ENCODE peak calls at places on chromosome 10, in ten cellular contexts. One of them, this sample, is unnamed.

GRCh38 chr10:26737730-26738129 is 40.2 kb downstream of the PDSS1 start:
- DNase-seq in neuronal stem cell: no peak
- DNase-seq in CD4-positive, CD25-positive, alpha-beta regulatory T cell: peak
- DNase-seq in Calu3: no peak
- DNase-seq in T-helper 9 cell: no peak
- DNase-seq in EL: no peak
- DNase-seq in amygdala: no peak
- DNase-seq in stimulated activated CD8-positive, alpha-beta memory T cell treated with anti-CD3 and anti-CD28 coated beads, Interleukin-7, amount 100 ng/mL, for 48 hours: no peak
- DNase-seq in GM12891: peak
- DNase-seq in fibroblast of mammary gland: peak
- DNase-seq in this sample: no peak

GRCh38 chr10:97714401-97715258 is 1.1 kb downstream of the MARVELD1 start:
- DNase-seq in fibroblast of mammary gland: peak
- DNase-seq in T-helper 9 cell: no peak
- DNase-seq in Calu3: no peak
- DNase-seq in GM12891: peak
- DNase-seq in neuronal stem cell: no peak
- DNase-seq in CD4-positive, CD25-positive, alpha-beta regulatory T cell: no peak
- DNase-seq in EL: peak
- DNase-seq in stimulated activated CD8-positive, alpha-beta memory T cell treated with anti-CD3 and anti-CD28 coated beads, Interleukin-7, amount 100 ng/mL, for 48 hours: peak
- DNase-seq in amygdala: peak
- DNase-seq in this sample: peak

GRCh38 chr10:74988787-74989574 is 122.5 kb upstream of the SAMD8 start:
- DNase-seq in GM12891: no peak
- DNase-seq in fibroblast of mammary gland: no peak
- DNase-seq in amygdala: no peak
- DNase-seq in neuronal stem cell: no peak
- DNase-seq in CD4-positive, CD25-positive, alpha-beta regulatory T cell: no peak
- DNase-seq in Calu3: no peak
- DNase-seq in T-helper 9 cell: no peak
- DNase-seq in EL: no peak
- DNase-seq in stimulated activated CD8-positive, alpha-beta memory T cell treated with anti-CD3 and anti-CD28 coated beads, Interleukin-7, amount 100 ng/mL, for 48 hours: no peak
- DNase-seq in this sample: no peak

GRCh38 chr10:62374862-62375710 is 917 bp downstream of the ZNF365 start:
- DNase-seq in GM12891: no peak
- DNase-seq in neuronal stem cell: no peak
- DNase-seq in stimulated activated CD8-positive, alpha-beta memory T cell treated with anti-CD3 and anti-CD28 coated beads, Interleukin-7, amount 100 ng/mL, for 48 hours: no peak
- DNase-seq in Calu3: peak
- DNase-seq in amygdala: peak
- DNase-seq in CD4-positive, CD25-positive, alpha-beta regulatory T cell: peak
- DNase-seq in T-helper 9 cell: no peak
- DNase-seq in fibroblast of mammary gland: peak
- DNase-seq in EL: peak
- DNase-seq in this sample: no peak

GRCh38 chr10:12409613-12410012 is 60.3 kb downstream of the CAMK1D start:
- DNase-seq in amygdala: no peak
- DNase-seq in GM12891: no peak
- DNase-seq in T-helper 9 cell: no peak
- DNase-seq in stimulated activated CD8-positive, alpha-beta memory T cell treated with anti-CD3 and anti-CD28 coated beads, Interleukin-7, amount 100 ng/mL, for 48 hours: no peak
- DNase-seq in CD4-positive, CD25-positive, alpha-beta regulatory T cell: no peak
- DNase-seq in EL: no peak
- DNase-seq in Calu3: no peak
- DNase-seq in neuronal stem cell: no peak
- DNase-seq in fibroblast of mammary gland: no peak
- DNase-seq in this sample: no peak

GRCh38 chr10:78956391-78956790 is 112.4 kb upstream of the ZMIZ1 start:
- DNase-seq in GM12891: no peak
- DNase-seq in fibroblast of mammary gland: no peak
- DNase-seq in Calu3: no peak
- DNase-seq in neuronal stem cell: no peak
- DNase-seq in CD4-positive, CD25-positive, alpha-beta regulatory T cell: no peak
- DNase-seq in EL: no peak
- DNase-seq in amygdala: no peak
- DNase-seq in stimulated activated CD8-positive, alpha-beta memory T cell treated with anti-CD3 and anti-CD28 coated beads, Interleukin-7, amount 100 ng/mL, for 48 hours: no peak
- DNase-seq in T-helper 9 cell: no peak
- DNase-seq in this sample: no peak

GRCh38 chr10:63520463-63521388 is 475 bp upstream of the REEP3 start:
- DNase-seq in neuronal stem cell: peak
- DNase-seq in EL: peak
- DNase-seq in amygdala: peak
- DNase-seq in stimulated activated CD8-positive, alpha-beta memory T cell treated with anti-CD3 and anti-CD28 coated beads, Interleukin-7, amount 100 ng/mL, for 48 hours: peak
- DNase-seq in GM12891: peak
- DNase-seq in T-helper 9 cell: peak
- DNase-seq in fibroblast of mammary gland: peak
- DNase-seq in CD4-positive, CD25-positive, alpha-beta regulatory T cell: peak
- DNase-seq in Calu3: peak
- DNase-seq in this sample: peak

GRCh38 chr10:101602767-101603398 is 14.8 kb downstream of the DPCD start:
- DNase-seq in stimulated activated CD8-positive, alpha-beta memory T cell treated with anti-CD3 and anti-CD28 coated beads, Interleukin-7, amount 100 ng/mL, for 48 hours: peak
- DNase-seq in neuronal stem cell: peak
- DNase-seq in GM12891: peak
- DNase-seq in CD4-positive, CD25-positive, alpha-beta regulatory T cell: peak
- DNase-seq in amygdala: peak
- DNase-seq in EL: peak
- DNase-seq in T-helper 9 cell: peak
- DNase-seq in Calu3: peak
- DNase-seq in fibroblast of mammary gland: peak
- DNase-seq in this sample: peak

GRCh38 chr10:70169011-70169410 is 1.3 kb downstream of the SAR1A start:
- DNase-seq in EL: no peak
- DNase-seq in Calu3: no peak
- DNase-seq in GM12891: no peak
- DNase-seq in neuronal stem cell: no peak
- DNase-seq in amygdala: no peak
- DNase-seq in T-helper 9 cell: no peak
- DNase-seq in CD4-positive, CD25-positive, alpha-beta regulatory T cell: no peak
- DNase-seq in fibroblast of mammary gland: no peak
- DNase-seq in stimulated activated CD8-positive, alpha-beta memory T cell treated with anti-CD3 and anti-CD28 coated beads, Interleukin-7, amount 100 ng/mL, for 48 hours: no peak
- DNase-seq in this sample: no peak

GRCh38 chr10:11805792-11806191 is 17.4 kb upstream of the PROSER2 start:
- DNase-seq in Calu3: no peak
- DNase-seq in T-helper 9 cell: no peak
- DNase-seq in EL: no peak
- DNase-seq in fibroblast of mammary gland: no peak
- DNase-seq in CD4-positive, CD25-positive, alpha-beta regulatory T cell: no peak
- DNase-seq in amygdala: no peak
- DNase-seq in neuronal stem cell: no peak
- DNase-seq in GM12891: no peak
- DNase-seq in stimulated activated CD8-positive, alpha-beta memory T cell treated with anti-CD3 and anti-CD28 coated beads, Interleukin-7, amount 100 ng/mL, for 48 hours: no peak
- DNase-seq in this sample: no peak

GRCh38 chr10:77603529-77603927 is 34.1 kb downstream of the KCNMA1 start:
- DNase-seq in GM12891: no peak
- DNase-seq in Calu3: no peak
- DNase-seq in fibroblast of mammary gland: no peak
- DNase-seq in amygdala: no peak
- DNase-seq in stimulated activated CD8-positive, alpha-beta memory T cell treated with anti-CD3 and anti-CD28 coated beads, Interleukin-7, amount 100 ng/mL, for 48 hours: no peak
- DNase-seq in EL: peak
- DNase-seq in CD4-positive, CD25-positive, alpha-beta regulatory T cell: no peak
- DNase-seq in T-helper 9 cell: no peak
- DNase-seq in neuronal stem cell: no peak
- DNase-seq in this sample: no peak

GRCh38 chr10:26460736-26461135 is 22.6 kb downstream of the APBB1IP start:
- DNase-seq in GM12891: no peak
- DNase-seq in fibroblast of mammary gland: no peak
- DNase-seq in neuronal stem cell: no peak
- DNase-seq in amygdala: no peak
- DNase-seq in stimulated activated CD8-positive, alpha-beta memory T cell treated with anti-CD3 and anti-CD28 coated beads, Interleukin-7, amount 100 ng/mL, for 48 hours: no peak
- DNase-seq in EL: no peak
- DNase-seq in Calu3: no peak
- DNase-seq in T-helper 9 cell: no peak
- DNase-seq in CD4-positive, CD25-positive, alpha-beta regulatory T cell: no peak
- DNase-seq in this sample: no peak

GRCh38 chr10:133292919-133293809 is 15.5 kb downstream of the TUBGCP2 start:
- DNase-seq in Calu3: no peak
- DNase-seq in CD4-positive, CD25-positive, alpha-beta regulatory T cell: no peak
- DNase-seq in stimulated activated CD8-positive, alpha-beta memory T cell treated with anti-CD3 and anti-CD28 coated beads, Interleukin-7, amount 100 ng/mL, for 48 hours: no peak
- DNase-seq in T-helper 9 cell: no peak
- DNase-seq in EL: peak
- DNase-seq in amygdala: no peak
- DNase-seq in fibroblast of mammary gland: peak
- DNase-seq in neuronal stem cell: no peak
- DNase-seq in GM12891: no peak
- DNase-seq in this sample: no peak

GRCh38 chr10:128035557-128035973 is 90.7 kb downstream of the MKI67 start:
- DNase-seq in stimulated activated CD8-positive, alpha-beta memory T cell treated with anti-CD3 and anti-CD28 coated beads, Interleukin-7, amount 100 ng/mL, for 48 hours: no peak
- DNase-seq in GM12891: peak
- DNase-seq in neuronal stem cell: peak
- DNase-seq in EL: peak
- DNase-seq in T-helper 9 cell: peak
- DNase-seq in Calu3: peak
- DNase-seq in fibroblast of mammary gland: peak
- DNase-seq in amygdala: no peak
- DNase-seq in CD4-positive, CD25-positive, alpha-beta regulatory T cell: peak
- DNase-seq in this sample: peak

GRCh38 chr10:58508316-58508715 is 4.4 kb upstream of the BICC1 start:
- DNase-seq in GM12891: no peak
- DNase-seq in neuronal stem cell: no peak
- DNase-seq in Calu3: no peak
- DNase-seq in CD4-positive, CD25-positive, alpha-beta regulatory T cell: no peak
- DNase-seq in T-helper 9 cell: no peak
- DNase-seq in stimulated activated CD8-positive, alpha-beta memory T cell treated with anti-CD3 and anti-CD28 coated beads, Interleukin-7, amount 100 ng/mL, for 48 hours: no peak
- DNase-seq in fibroblast of mammary gland: peak
- DNase-seq in EL: peak
- DNase-seq in amygdala: no peak
- DNase-seq in this sample: no peak

GRCh38 chr10:126673565-126673964 is 3.1 kb upstream of the C10orf90 start:
- DNase-seq in CD4-positive, CD25-positive, alpha-beta regulatory T cell: no peak
- DNase-seq in T-helper 9 cell: no peak
- DNase-seq in fibroblast of mammary gland: no peak
- DNase-seq in EL: no peak
- DNase-seq in amygdala: no peak
- DNase-seq in stimulated activated CD8-positive, alpha-beta memory T cell treated with anti-CD3 and anti-CD28 coated beads, Interleukin-7, amount 100 ng/mL, for 48 hours: no peak
- DNase-seq in Calu3: no peak
- DNase-seq in GM12891: no peak
- DNase-seq in neuronal stem cell: no peak
- DNase-seq in this sample: no peak

GRCh38 chr10:95260397-95260881 is 30.4 kb downstream of the PDLIM1 start:
- DNase-seq in T-helper 9 cell: no peak
- DNase-seq in Calu3: peak
- DNase-seq in amygdala: no peak
- DNase-seq in GM12891: no peak
- DNase-seq in neuronal stem cell: no peak
- DNase-seq in stimulated activated CD8-positive, alpha-beta memory T cell treated with anti-CD3 and anti-CD28 coated beads, Interleukin-7, amount 100 ng/mL, for 48 hours: no peak
- DNase-seq in fibroblast of mammary gland: peak
- DNase-seq in EL: peak
- DNase-seq in CD4-positive, CD25-positive, alpha-beta regulatory T cell: no peak
- DNase-seq in this sample: no peak

GRCh38 chr10:12906051-12906541 is 95.4 kb downstream of the CCDC3 start:
- DNase-seq in stimulated activated CD8-positive, alpha-beta memory T cell treated with anti-CD3 and anti-CD28 coated beads, Interleukin-7, amount 100 ng/mL, for 48 hours: no peak
- DNase-seq in Calu3: no peak
- DNase-seq in T-helper 9 cell: no peak
- DNase-seq in GM12891: no peak
- DNase-seq in fibroblast of mammary gland: no peak
- DNase-seq in neuronal stem cell: no peak
- DNase-seq in EL: no peak
- DNase-seq in amygdala: no peak
- DNase-seq in CD4-positive, CD25-positive, alpha-beta regulatory T cell: no peak
- DNase-seq in this sample: no peak

GRCh38 chr10:44935201-44935960 is 24.2 kb upstream of the RASSF4 start:
- DNase-seq in T-helper 9 cell: no peak
- DNase-seq in CD4-positive, CD25-positive, alpha-beta regulatory T cell: no peak
- DNase-seq in amygdala: peak
- DNase-seq in Calu3: peak
- DNase-seq in EL: peak
- DNase-seq in GM12891: no peak
- DNase-seq in stimulated activated CD8-positive, alpha-beta memory T cell treated with anti-CD3 and anti-CD28 coated beads, Interleukin-7, amount 100 ng/mL, for 48 hours: no peak
- DNase-seq in neuronal stem cell: no peak
- DNase-seq in fibroblast of mammary gland: peak
- DNase-seq in this sample: no peak

GRCh38 chr10:43110318-43111071 is 27.8 kb upstream of the CSGALNACT2 start:
- DNase-seq in GM12891: no peak
- DNase-seq in Calu3: no peak
- DNase-seq in fibroblast of mammary gland: peak
- DNase-seq in neuronal stem cell: no peak
- DNase-seq in EL: peak
- DNase-seq in stimulated activated CD8-positive, alpha-beta memory T cell treated with anti-CD3 and anti-CD28 coated beads, Interleukin-7, amount 100 ng/mL, for 48 hours: no peak
- DNase-seq in T-helper 9 cell: no peak
- DNase-seq in CD4-positive, CD25-positive, alpha-beta regulatory T cell: no peak
- DNase-seq in amygdala: no peak
- DNase-seq in this sample: no peak

GRCh38 chr10:100755821-100756220 is 10.4 kb downstream of the PAX2 start:
- DNase-seq in EL: no peak
- DNase-seq in CD4-positive, CD25-positive, alpha-beta regulatory T cell: no peak
- DNase-seq in Calu3: no peak
- DNase-seq in GM12891: no peak
- DNase-seq in fibroblast of mammary gland: no peak
- DNase-seq in neuronal stem cell: no peak
- DNase-seq in stimulated activated CD8-positive, alpha-beta memory T cell treated with anti-CD3 and anti-CD28 coated beads, Interleukin-7, amount 100 ng/mL, for 48 hours: no peak
- DNase-seq in T-helper 9 cell: no peak
- DNase-seq in amygdala: no peak
- DNase-seq in this sample: no peak

GRCh38 chr10:133163889-133164815 is 4.1 kb downstream of the KNDC1 start:
- DNase-seq in neuronal stem cell: no peak
- DNase-seq in stimulated activated CD8-positive, alpha-beta memory T cell treated with anti-CD3 and anti-CD28 coated beads, Interleukin-7, amount 100 ng/mL, for 48 hours: no peak
- DNase-seq in fibroblast of mammary gland: no peak
- DNase-seq in CD4-positive, CD25-positive, alpha-beta regulatory T cell: no peak
- DNase-seq in EL: no peak
- DNase-seq in amygdala: no peak
- DNase-seq in Calu3: no peak
- DNase-seq in T-helper 9 cell: no peak
- DNase-seq in GM12891: no peak
- DNase-seq in this sample: peak

GRCh38 chr10:5595095-5595494 is 70.3 kb downstream of the CALML3 start:
- DNase-seq in T-helper 9 cell: no peak
- DNase-seq in Calu3: no peak
- DNase-seq in amygdala: no peak
- DNase-seq in GM12891: no peak
- DNase-seq in fibroblast of mammary gland: no peak
- DNase-seq in stimulated activated CD8-positive, alpha-beta memory T cell treated with anti-CD3 and anti-CD28 coated beads, Interleukin-7, amount 100 ng/mL, for 48 hours: no peak
- DNase-seq in neuronal stem cell: no peak
- DNase-seq in CD4-positive, CD25-positive, alpha-beta regulatory T cell: no peak
- DNase-seq in EL: peak
- DNase-seq in this sample: no peak

GRCh38 chr10:69842020-69842419 is 40.3 kb downstream of the COL13A1 start:
- DNase-seq in neuronal stem cell: no peak
- DNase-seq in stimulated activated CD8-positive, alpha-beta memory T cell treated with anti-CD3 and anti-CD28 coated beads, Interleukin-7, amount 100 ng/mL, for 48 hours: no peak
- DNase-seq in T-helper 9 cell: no peak
- DNase-seq in amygdala: no peak
- DNase-seq in EL: no peak
- DNase-seq in CD4-positive, CD25-positive, alpha-beta regulatory T cell: no peak
- DNase-seq in fibroblast of mammary gland: no peak
- DNase-seq in Calu3: no peak
- DNase-seq in GM12891: no peak
- DNase-seq in this sample: no peak

GRCh38 chr10:84424731-84425165 is 96.4 kb downstream of the CCSER2 start:
- DNase-seq in EL: peak
- DNase-seq in CD4-positive, CD25-positive, alpha-beta regulatory T cell: no peak
- DNase-seq in amygdala: peak
- DNase-seq in fibroblast of mammary gland: peak
- DNase-seq in T-helper 9 cell: no peak
- DNase-seq in Calu3: peak
- DNase-seq in neuronal stem cell: no peak
- DNase-seq in stimulated activated CD8-positive, alpha-beta memory T cell treated with anti-CD3 and anti-CD28 coated beads, Interleukin-7, amount 100 ng/mL, for 48 hours: no peak
- DNase-seq in GM12891: no peak
- DNase-seq in this sample: no peak

GRCh38 chr10:90917231-90917967 is 3.5 kb downstream of the ANKRD1 start:
- DNase-seq in amygdala: no peak
- DNase-seq in fibroblast of mammary gland: no peak
- DNase-seq in EL: no peak
- DNase-seq in stimulated activated CD8-positive, alpha-beta memory T cell treated with anti-CD3 and anti-CD28 coated beads, Interleukin-7, amount 100 ng/mL, for 48 hours: no peak
- DNase-seq in Calu3: no peak
- DNase-seq in GM12891: no peak
- DNase-seq in neuronal stem cell: no peak
- DNase-seq in CD4-positive, CD25-positive, alpha-beta regulatory T cell: no peak
- DNase-seq in T-helper 9 cell: no peak
- DNase-seq in this sample: no peak

GRCh38 chr10:34526758-34527730 is 288.1 kb downstream of the PARD3 start:
- DNase-seq in neuronal stem cell: peak
- DNase-seq in stimulated activated CD8-positive, alpha-beta memory T cell treated with anti-CD3 and anti-CD28 coated beads, Interleukin-7, amount 100 ng/mL, for 48 hours: no peak
- DNase-seq in fibroblast of mammary gland: peak
- DNase-seq in GM12891: no peak
- DNase-seq in T-helper 9 cell: no peak
- DNase-seq in amygdala: no peak
- DNase-seq in EL: peak
- DNase-seq in Calu3: no peak
- DNase-seq in CD4-positive, CD25-positive, alpha-beta regulatory T cell: no peak
- DNase-seq in this sample: no peak

GRCh38 chr10:4355346-4355745 is 470.7 kb upstream of the AKR1E2 start:
- DNase-seq in Calu3: no peak
- DNase-seq in T-helper 9 cell: no peak
- DNase-seq in fibroblast of mammary gland: no peak
- DNase-seq in stimulated activated CD8-positive, alpha-beta memory T cell treated with anti-CD3 and anti-CD28 coated beads, Interleukin-7, amount 100 ng/mL, for 48 hours: no peak
- DNase-seq in EL: peak
- DNase-seq in neuronal stem cell: no peak
- DNase-seq in GM12891: no peak
- DNase-seq in CD4-positive, CD25-positive, alpha-beta regulatory T cell: no peak
- DNase-seq in amygdala: no peak
- DNase-seq in this sample: no peak

This sample was measured in progenitor cell of endocrine pancreas.